ENCODE peak calls at places on chromosomes 11 and 22, in five cellular contexts. One of them, this sample, is unnamed.

GRCh38 chr22:46038516-46039430 is 61.8 kb upstream of the WNT7B start:
- DNase-seq in tibial nerve: no peak
- DNase-seq in H1: no peak
- DNase-seq in ovary: peak
- DNase-seq in uterus: peak
- DNase-seq in this sample: peak

GRCh38 chr11:74084796-74085541 is 76.1 kb upstream of the UCP3 start:
- DNase-seq in H1: no peak
- DNase-seq in ovary: no peak
- DNase-seq in tibial nerve: no peak
- DNase-seq in uterus: no peak
- DNase-seq in this sample: no peak

GRCh38 chr22:50261615-50262459 is at the start of gene MAPK12:
- DNase-seq in tibial nerve: no peak
- DNase-seq in ovary: peak
- DNase-seq in H1: no peak
- DNase-seq in uterus: no peak
- DNase-seq in this sample: no peak

GRCh38 chr22:30314918-30315317 is 11.8 kb downstream of the TBC1D10A start:
- DNase-seq in uterus: no peak
- DNase-seq in H1: no peak
- DNase-seq in ovary: no peak
- DNase-seq in tibial nerve: no peak
- DNase-seq in this sample: no peak

GRCh38 chr11:72685560-72686480 is 11.6 kb upstream of the PDE2A start:
- DNase-seq in tibial nerve: no peak
- DNase-seq in uterus: peak
- DNase-seq in ovary: peak
- DNase-seq in H1: no peak
- DNase-seq in this sample: no peak

GRCh38 chr22:23401111-23401909 is 178.8 kb downstream of the IGLL1 start:
- DNase-seq in ovary: peak
- DNase-seq in uterus: no peak
- DNase-seq in tibial nerve: no peak
- DNase-seq in H1: no peak
- DNase-seq in this sample: peak

GRCh38 chr22:28004021-28004420 is 85.0 kb upstream of the PITPNB start:
- DNase-seq in H1: no peak
- DNase-seq in uterus: no peak
- DNase-seq in tibial nerve: no peak
- DNase-seq in ovary: no peak
- DNase-seq in this sample: no peak

GRCh38 chr11:45243931-45244330 is 42.2 kb downstream of the SYT13 start:
- DNase-seq in uterus: no peak
- DNase-seq in tibial nerve: no peak
- DNase-seq in H1: no peak
- DNase-seq in ovary: no peak
- DNase-seq in this sample: no peak

GRCh38 chr11:1861435-1862411 is 8.8 kb downstream of the LSP1 start:
- DNase-seq in tibial nerve: no peak
- DNase-seq in ovary: no peak
- DNase-seq in H1: no peak
- DNase-seq in uterus: no peak
- DNase-seq in this sample: no peak

GRCh38 chr11:103530257-103530656 is 421.0 kb downstream of the DYNC2H1 start:
- DNase-seq in H1: no peak
- DNase-seq in tibial nerve: no peak
- DNase-seq in uterus: no peak
- DNase-seq in ovary: no peak
- DNase-seq in this sample: no peak

GRCh38 chr11:31882951-31883392 is 71.8 kb upstream of the PAX6 start:
- DNase-seq in H1: peak
- DNase-seq in ovary: no peak
- DNase-seq in tibial nerve: no peak
- DNase-seq in uterus: no peak
- DNase-seq in this sample: no peak

GRCh38 chr11:60924110-60924905 is at the start of gene TMEM132A:
- DNase-seq in H1: no peak
- DNase-seq in tibial nerve: no peak
- DNase-seq in ovary: peak
- DNase-seq in uterus: peak
- DNase-seq in this sample: peak

GRCh38 chr22:44003016-44003775 is 20.9 kb upstream of the PARVB start:
- DNase-seq in ovary: no peak
- DNase-seq in uterus: no peak
- DNase-seq in H1: no peak
- DNase-seq in tibial nerve: no peak
- DNase-seq in this sample: no peak

GRCh38 chr11:70580036-70580805 is 181.9 kb downstream of the CTTN start:
- DNase-seq in tibial nerve: no peak
- DNase-seq in ovary: peak
- DNase-seq in uterus: no peak
- DNase-seq in H1: no peak
- DNase-seq in this sample: no peak

GRCh38 chr11:35192347-35192746 is 53.4 kb downstream of the CD44 start:
- DNase-seq in uterus: peak
- DNase-seq in tibial nerve: peak
- DNase-seq in H1: no peak
- DNase-seq in ovary: no peak
- DNase-seq in this sample: no peak

GRCh38 chr11:134330611-134331564 is 900 bp upstream of the GLB1L2 start:
- DNase-seq in tibial nerve: no peak
- DNase-seq in H1: no peak
- DNase-seq in uterus: no peak
- DNase-seq in ovary: no peak
- DNase-seq in this sample: no peak

GRCh38 chr11:69466039-69466438 is 15.4 kb upstream of the LINC01488 start:
- DNase-seq in H1: no peak
- DNase-seq in tibial nerve: no peak
- DNase-seq in uterus: no peak
- DNase-seq in ovary: no peak
- DNase-seq in this sample: no peak

GRCh38 chr11:19625438-19625837 is 87.2 kb upstream of the NAV2 start:
- DNase-seq in H1: no peak
- DNase-seq in ovary: no peak
- DNase-seq in uterus: no peak
- DNase-seq in tibial nerve: no peak
- DNase-seq in this sample: no peak

GRCh38 chr11:1830119-1830499 is 4.7 kb upstream of the SYT8 start:
- DNase-seq in uterus: no peak
- DNase-seq in H1: no peak
- DNase-seq in ovary: no peak
- DNase-seq in tibial nerve: no peak
- DNase-seq in this sample: no peak

GRCh38 chr11:114166897-114167323 is 107.4 kb downstream of the ZBTB16 start:
- DNase-seq in tibial nerve: peak
- DNase-seq in uterus: peak
- DNase-seq in ovary: no peak
- DNase-seq in H1: no peak
- DNase-seq in this sample: no peak

GRCh38 chr22:35893698-35894097 is 134.9 kb downstream of the RBFOX2 start:
- DNase-seq in uterus: peak
- DNase-seq in tibial nerve: no peak
- DNase-seq in ovary: no peak
- DNase-seq in H1: no peak
- DNase-seq in this sample: no peak

GRCh38 chr22:33476716-33477115 is 418.5 kb upstream of the SYN3 start:
- DNase-seq in tibial nerve: no peak
- DNase-seq in uterus: no peak
- DNase-seq in H1: no peak
- DNase-seq in ovary: no peak
- DNase-seq in this sample: no peak

GRCh38 chr11:72864692-72865655 is 50.8 kb downstream of the ATG16L2 start:
- DNase-seq in H1: no peak
- DNase-seq in ovary: no peak
- DNase-seq in uterus: no peak
- DNase-seq in tibial nerve: no peak
- DNase-seq in this sample: no peak

GRCh38 chr11:87137711-87138110 is 100.0 kb downstream of the TMEM135 start:
- DNase-seq in tibial nerve: no peak
- DNase-seq in ovary: no peak
- DNase-seq in H1: no peak
- DNase-seq in uterus: no peak
- DNase-seq in this sample: no peak

GRCh38 chr11:133582731-133583130 is 50.4 kb upstream of the OPCML start:
- DNase-seq in H1: no peak
- DNase-seq in tibial nerve: no peak
- DNase-seq in uterus: no peak
- DNase-seq in ovary: no peak
- DNase-seq in this sample: no peak

GRCh38 chr11:638616-639323 is 1.7 kb downstream of the DRD4 start:
- DNase-seq in tibial nerve: no peak
- DNase-seq in ovary: no peak
- DNase-seq in H1: no peak
- DNase-seq in uterus: no peak
- DNase-seq in this sample: no peak

GRCh38 chr11:130624946-130625345 is 176.5 kb downstream of the ADAMTS15 start:
- DNase-seq in tibial nerve: no peak
- DNase-seq in uterus: no peak
- DNase-seq in ovary: no peak
- DNase-seq in H1: no peak
- DNase-seq in this sample: no peak

GRCh38 chr11:108498816-108499408 is 728 bp upstream of the POGLUT3 start:
- DNase-seq in tibial nerve: no peak
- DNase-seq in ovary: peak
- DNase-seq in uterus: peak
- DNase-seq in H1: no peak
- DNase-seq in this sample: no peak

GRCh38 chr22:50526849-50527801 is 1.7 kb upstream of the SCO2 start:
- DNase-seq in tibial nerve: no peak
- DNase-seq in ovary: no peak
- DNase-seq in uterus: no peak
- DNase-seq in H1: no peak
- DNase-seq in this sample: peak

GRCh38 chr11:33701831-33702230 is 1.2 kb upstream of the C11orf91 start:
- DNase-seq in tibial nerve: no peak
- DNase-seq in H1: no peak
- DNase-seq in uterus: no peak
- DNase-seq in ovary: no peak
- DNase-seq in this sample: no peak

GRCh38 chr22:19291218-19291579 is 320 bp downstream of the CLTCL1 start:
- DNase-seq in ovary: no peak
- DNase-seq in tibial nerve: no peak
- DNase-seq in uterus: peak
- DNase-seq in H1: no peak
- DNase-seq in this sample: peak

GRCh38 chr11:112292785-112293407 is 32.2 kb upstream of the PLET1 start:
- DNase-seq in ovary: no peak
- DNase-seq in tibial nerve: no peak
- DNase-seq in uterus: peak
- DNase-seq in H1: no peak
- DNase-seq in this sample: no peak

GRCh38 chr22:30424471-30425326 is 869 bp upstream of the MTFP1 start:
- DNase-seq in H1: no peak
- DNase-seq in tibial nerve: no peak
- DNase-seq in uterus: no peak
- DNase-seq in ovary: no peak
- DNase-seq in this sample: no peak

GRCh38 chr22:37805878-37806277 is 1.9 kb upstream of the GCAT start:
- DNase-seq in H1: no peak
- DNase-seq in tibial nerve: no peak
- DNase-seq in uterus: no peak
- DNase-seq in ovary: no peak
- DNase-seq in this sample: no peak
- TF ChIP-seq POLR2A in H1: no peak
- TF ChIP-seq POLR2A in tibial nerve: no peak
- TF ChIP-seq POLR2A in uterus: no peak
- TF ChIP-seq POLR2A in ovary: no peak
- TF ChIP-seq POLR2A in this sample: no peak

DNA sequence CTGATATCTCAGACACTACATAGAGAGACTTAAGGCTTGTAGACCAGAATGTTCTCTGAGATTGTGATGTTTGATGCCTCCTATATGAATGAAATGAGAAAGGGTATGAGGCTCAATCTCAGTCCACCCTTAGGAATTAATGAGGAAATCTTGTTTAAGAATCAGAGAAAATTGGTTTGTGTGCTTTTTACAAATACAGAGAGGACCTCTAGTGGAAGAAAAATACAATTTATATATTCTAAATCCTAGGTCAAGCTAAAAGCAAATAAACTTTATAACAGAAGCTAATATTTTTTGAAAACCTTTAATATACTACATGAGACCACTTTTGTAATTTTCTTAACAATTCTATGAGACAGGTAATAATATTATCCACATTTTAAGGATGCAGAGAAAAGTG is 5.0 kb upstream of the OR52H1 start:
- DNase-seq in uterus: no peak
- DNase-seq in tibial nerve: no peak
- DNase-seq in ovary: no peak
- DNase-seq in H1: no peak
- DNase-seq in this sample: no peak
- TF ChIP-seq CTCF in uterus: no peak
- TF ChIP-seq CTCF in tibial nerve: no peak
- TF ChIP-seq CTCF in ovary: no peak
- TF ChIP-seq CTCF in H1: no peak
- TF ChIP-seq CTCF in this sample: no peak

GRCh38 chr11:120881591-120881990 is 142.3 kb upstream of the TBCEL start:
- DNase-seq in uterus: no peak
- DNase-seq in ovary: no peak
- DNase-seq in tibial nerve: no peak
- DNase-seq in H1: no peak
- DNase-seq in this sample: no peak

GRCh38 chr11:120875986-120876385 is 147.9 kb upstream of the TBCEL start:
- DNase-seq in H1: no peak
- DNase-seq in tibial nerve: no peak
- DNase-seq in ovary: no peak
- DNase-seq in uterus: no peak
- DNase-seq in this sample: no peak

GRCh38 chr11:120880791-120881190 is 143.1 kb upstream of the TBCEL start:
- DNase-seq in H1: no peak
- DNase-seq in tibial nerve: no peak
- DNase-seq in uterus: no peak
- DNase-seq in ovary: no peak
- DNase-seq in this sample: no peak

GRCh38 chr11:120877746-120878365 is 146.0 kb upstream of the TBCEL start:
- DNase-seq in H1: no peak
- DNase-seq in uterus: no peak
- DNase-seq in ovary: no peak
- DNase-seq in tibial nerve: no peak
- DNase-seq in this sample: no peak

DNA sequence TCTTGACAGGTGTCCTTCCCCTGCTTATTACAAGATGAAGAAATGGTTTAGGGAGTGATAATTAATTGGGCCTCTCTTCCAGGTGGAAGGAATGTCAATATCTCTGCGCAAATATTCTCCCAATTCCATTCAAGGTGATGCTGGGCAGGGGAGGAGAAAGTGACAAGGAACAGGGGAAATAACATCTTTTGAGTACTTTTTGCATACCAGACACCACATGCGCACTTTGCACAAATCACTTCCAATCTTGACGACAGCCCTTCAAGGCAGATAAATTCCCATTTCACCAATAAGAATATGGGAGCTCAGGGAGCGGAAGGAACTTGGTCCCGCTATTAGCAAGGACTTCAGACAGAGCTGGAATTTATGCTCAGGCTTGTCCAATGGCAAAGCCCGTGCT is 145.1 kb upstream of the TBCEL start:
- DNase-seq in H1: no peak
- DNase-seq in ovary: no peak
- DNase-seq in tibial nerve: no peak
- DNase-seq in uterus: no peak
- DNase-seq in this sample: no peak
- TF ChIP-seq POLR2A in H1: no peak
- TF ChIP-seq POLR2A in ovary: no peak
- TF ChIP-seq POLR2A in tibial nerve: no peak
- TF ChIP-seq POLR2A in uterus: no peak
- TF ChIP-seq POLR2A in this sample: no peak

GRCh38 chr22:38398609-38399401 is 56.2 kb downstream of the KCNJ4 start:
- DNase-seq in tibial nerve: peak
- DNase-seq in uterus: peak
- DNase-seq in H1: peak
- DNase-seq in ovary: peak
- DNase-seq in this sample: peak
- TF ChIP-seq CTCF in tibial nerve: no peak
- TF ChIP-seq CTCF in uterus: peak
- TF ChIP-seq CTCF in H1: no peak
- TF ChIP-seq CTCF in ovary: no peak
- TF ChIP-seq CTCF in this sample: no peak

This sample was measured in Peyer's patch.